ENCODE peak calls at places on chromosome 18, in eight cellular contexts. A is testis; P is right cardiac atrium; X is CD8-positive, alpha-beta T cell; H is endodermal cell; C is endothelial cell of umbilical vein; T is gastrocnemius medialis; Y is Peyer's patch. V is an unnamed sample. For H3K4me1, the result is how much of the 10 kb centered on the place peaks cover.

GRCh38 chr18:66136039-66136438 is 385.2 kb downstream of the CDH7 start:
- DNase-seq in A (no peak), P (no peak), X (no peak), H (no peak), C (no peak), T (no peak), Y (no peak), V (peak)

GRCh38 chr18:45920367-45920766 is 46.8 kb downstream of the EPG5 start:
- DNase-seq in A (peak), P (peak), X (no peak), H (no peak), C (peak), T (peak), Y (peak), V (peak)

GRCh38 chr18:21979171-21979560 is 190.2 kb upstream of the GATA6 start:
- DNase-seq in A (no peak), P (no peak), X (no peak), H (no peak), C (no peak), T (no peak), Y (no peak), V (no peak)

GRCh38 chr18:55510809-55511208 is 77.2 kb downstream of the TCF4 start:
- DNase-seq in A (no peak), P (no peak), X (no peak), H (no peak), C (peak), T (peak), Y (no peak), V (peak)

GRCh38 chr18:50839996-50840395 is 20.2 kb upstream of the MRO start:
- DNase-seq in A (no peak), P (no peak), X (no peak), H (no peak), C (peak), T (no peak), Y (no peak), V (no peak)

GRCh38 chr18:34083910-34084309 is 140.8 kb downstream of the NOL4 start:
- DNase-seq in A (no peak), P (no peak), X (no peak), H (no peak), C (no peak), T (no peak), Y (no peak), V (no peak)

GRCh38 chr18:22165049-22165602 is 4.3 kb upstream of the GATA6 start:
- DNase-seq in A (no peak), P (peak), X (no peak), H (peak), C (no peak), T (no peak), Y (no peak), V (no peak)

GRCh38 chr18:79517322-79517721 is 121.6 kb downstream of the NFATC1 start:
- DNase-seq in A (peak), P (peak), X (no peak), H (peak), C (no peak), T (no peak), Y (no peak), V (no peak)

GRCh38 chr18:43158381-43158780 is 42.9 kb upstream of the RIT2 start:
- DNase-seq in A (no peak), P (no peak), X (no peak), H (no peak), C (no peak), T (no peak), Y (no peak), V (no peak)

GRCh38 chr18:73563345-73563744 is 584.3 kb downstream of the FBXO15 start:
- DNase-seq in A (no peak), P (no peak), X (no peak), H (no peak), C (no peak), T (no peak), Y (no peak), V (peak)

DNA sequence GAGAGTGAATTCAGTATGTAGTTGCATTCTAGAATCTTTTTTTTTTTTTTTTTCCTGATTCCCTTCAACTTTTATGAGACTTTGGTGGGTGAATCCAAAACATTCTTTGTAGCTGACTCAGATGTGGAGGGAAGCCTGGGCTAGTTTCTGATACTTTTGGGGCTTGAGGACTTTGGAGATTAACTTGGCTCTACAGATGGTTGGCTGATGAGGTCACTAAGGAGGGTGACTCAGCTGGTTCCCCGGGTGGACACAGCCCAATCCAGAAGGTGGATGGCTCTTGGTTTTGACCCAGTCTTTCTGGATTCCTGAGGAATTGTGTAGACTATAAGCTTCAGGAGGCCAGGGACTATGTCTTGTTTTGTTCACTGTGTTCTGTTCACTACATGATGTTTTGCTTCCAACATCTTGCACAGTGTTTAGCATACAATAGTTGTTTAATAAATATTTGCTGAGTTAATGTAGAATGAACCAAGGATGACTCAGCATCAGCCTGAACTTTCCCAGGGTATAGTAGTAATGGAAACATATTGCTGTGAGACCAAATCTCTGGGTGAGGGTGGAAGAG is 30.5 kb downstream of the LAMA3 start:
- DNase-seq in A (no peak), P (no peak), X (no peak), H (peak), C (peak), T (no peak), Y (peak), V (peak)
- H3K27ac ChIP-seq in A (no peak), P (no peak), X (no peak), H (no peak), C (peak), T (no peak), Y (no peak), V (no peak)

DNA sequence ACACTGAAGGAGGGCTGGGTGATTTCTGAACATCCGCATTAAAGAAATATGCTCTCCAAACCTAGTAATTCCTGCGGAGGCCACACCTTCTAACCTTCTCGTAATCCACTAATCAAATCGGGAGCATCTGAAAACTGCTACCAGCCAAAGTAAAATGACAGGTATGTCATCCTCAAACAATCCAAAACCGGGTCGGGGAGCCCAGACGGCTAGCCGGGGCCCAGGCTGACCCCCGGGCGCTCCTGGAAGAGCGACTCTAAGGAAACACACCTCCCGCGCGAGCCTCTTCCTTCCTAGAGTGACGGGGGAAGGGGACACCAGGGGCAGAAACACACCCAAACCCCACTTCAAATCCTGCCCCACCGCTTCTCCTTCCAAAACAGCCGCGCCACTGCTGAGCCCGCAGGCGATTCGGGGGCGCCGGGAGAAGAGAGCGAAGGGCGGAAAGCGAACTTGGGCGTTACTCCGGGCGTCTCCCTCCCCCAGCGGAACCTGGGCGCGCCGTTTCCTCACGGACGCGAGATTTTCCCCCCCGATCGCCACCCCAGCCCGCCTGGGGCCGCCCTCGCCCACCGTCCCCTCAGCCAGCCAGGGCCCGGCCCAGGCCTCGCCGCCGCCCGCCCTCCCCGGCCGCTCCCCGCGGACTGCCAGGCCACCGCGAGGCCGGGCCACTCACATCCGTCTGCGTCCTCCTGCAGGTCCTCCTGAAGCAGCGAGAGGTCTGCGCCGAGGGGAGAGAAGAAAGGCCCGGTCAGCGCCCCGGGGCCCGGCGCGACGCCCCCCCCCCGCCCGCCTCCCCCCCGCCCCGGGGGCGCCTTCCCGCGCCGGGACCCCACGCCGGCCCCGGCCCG is 584 bp downstream of the PPP4R1 start:
- DNase-seq in A (peak), P (peak), X (peak), H (peak), C (peak), T (peak), Y (peak), V (peak)
- H3K4me1 ChIP-seq in A (under half), P (under half), X (under half), H (under half), C (half or more), T (under half), Y (under half), V (under half)

GRCh38 chr18:48137354-48138208 is 207.1 kb upstream of the SMAD2 start:
- DNase-seq in A (no peak), P (no peak), X (no peak), H (no peak), C (no peak), T (no peak), Y (no peak), V (no peak)
- H3K27ac ChIP-seq in A (no peak), P (no peak), X (no peak), H (no peak), C (no peak), T (no peak), Y (no peak), V (no peak)

GRCh38 chr18:2961828-2962227 is 51.1 kb downstream of the LPIN2 start:
- DNase-seq in A (peak), P (no peak), X (no peak), H (no peak), C (no peak), T (no peak), Y (no peak), V (peak)

GRCh38 chr18:2959341-2959740 is 53.6 kb downstream of the LPIN2 start:
- DNase-seq in A (no peak), P (no peak), X (no peak), H (no peak), C (no peak), T (no peak), Y (no peak), V (no peak)

GRCh38 chr18:2955966-2956521 is 56.9 kb downstream of the LPIN2 start:
- DNase-seq in A (no peak), P (no peak), X (no peak), H (no peak), C (no peak), T (no peak), Y (no peak), V (no peak)

GRCh38 chr18:2960983-2961696 is 51.8 kb downstream of the LPIN2 start:
- DNase-seq in A (no peak), P (no peak), X (no peak), H (no peak), C (no peak), T (no peak), Y (no peak), V (no peak)

DNA sequence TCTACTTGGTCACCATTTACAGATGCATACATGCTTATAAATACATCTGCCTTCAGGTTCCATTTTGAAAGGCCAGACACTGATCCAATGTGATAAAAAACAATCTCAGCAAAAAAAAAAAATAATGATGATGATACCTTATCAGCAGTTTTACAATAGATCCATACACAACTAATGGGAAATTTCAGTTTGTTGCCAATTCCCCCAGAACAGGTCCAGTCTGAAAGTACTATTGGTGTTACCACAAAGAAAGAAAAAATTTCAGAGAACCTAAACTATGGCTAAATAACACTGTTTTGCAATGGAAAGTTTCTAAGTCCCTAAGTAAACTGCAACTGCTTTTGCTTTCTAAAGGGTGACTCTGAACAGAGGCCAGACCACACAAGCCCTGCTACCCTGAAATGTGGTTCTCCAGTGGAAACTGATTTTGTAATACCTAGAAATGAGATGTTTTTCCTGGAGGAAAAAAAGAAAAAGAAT is 54.1 kb downstream of the LPIN2 start:
- DNase-seq in A (no peak), P (no peak), X (no peak), H (no peak), C (no peak), T (peak), Y (no peak), V (no peak)
- H3K4me1 ChIP-seq in A (under half), P (under half), X (half or more), H (under half), C (under half), T (under half), Y (under half), V (under half)

GRCh38 chr18:76977681-76978234 is 154.8 kb downstream of the MBP start:
- DNase-seq in A (no peak), P (no peak), X (no peak), H (peak), C (no peak), T (no peak), Y (no peak), V (no peak)

GRCh38 chr18:76978616-76979015 is 154.0 kb downstream of the MBP start:
- DNase-seq in A (no peak), P (no peak), X (no peak), H (peak), C (no peak), T (no peak), Y (no peak), V (no peak)

GRCh38 chr18:76979111-76979751 is 153.4 kb downstream of the MBP start:
- DNase-seq in A (no peak), P (no peak), X (no peak), H (peak), C (no peak), T (no peak), Y (no peak), V (no peak)

GRCh38 chr18:76975577-76976110 is 153.3 kb downstream of the ZNF236 start:
- DNase-seq in A (no peak), P (no peak), X (no peak), H (no peak), C (no peak), T (no peak), Y (no peak), V (no peak)

DNA sequence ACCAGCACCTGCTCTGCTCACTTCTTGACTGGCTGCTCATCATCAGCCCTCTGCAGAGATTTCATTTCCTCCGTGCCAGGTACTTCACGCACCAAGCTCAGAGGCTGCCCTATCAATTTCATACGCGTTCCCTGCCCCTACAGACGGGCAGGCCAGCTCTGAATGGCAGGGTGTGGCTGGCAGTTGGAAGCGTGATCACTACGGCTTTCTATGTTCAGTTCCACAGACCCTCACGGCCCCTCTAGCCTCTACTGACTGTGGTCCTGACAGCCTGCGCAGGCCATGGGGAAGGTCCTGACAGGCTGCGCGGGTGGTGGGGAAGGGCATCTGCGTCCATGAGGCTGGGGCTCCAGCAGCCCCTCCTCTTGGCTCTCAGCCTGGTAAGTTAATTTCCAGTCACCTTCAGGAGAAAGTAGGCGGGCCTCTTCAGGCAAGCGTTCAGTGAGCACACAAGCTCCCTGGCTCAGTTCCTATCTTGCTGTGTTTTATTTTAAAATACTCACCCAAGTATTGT is 154.8 kb downstream of the ZNF236 start:
- DNase-seq in A (no peak), P (no peak), X (no peak), H (peak), C (no peak), T (no peak), Y (no peak), V (no peak)
- H3K27ac ChIP-seq in A (no peak), P (no peak), X (no peak), H (no peak), C (no peak), T (no peak), Y (no peak), V (no peak)

GRCh38 chr18:3264362-3264761 is 2.4 kb downstream of the MYL12B start:
- DNase-seq in A (no peak), P (no peak), X (no peak), H (no peak), C (no peak), T (no peak), Y (peak), V (no peak)

GRCh38 chr18:3262234-3263171 is 570 bp downstream of the MYL12B start:
- DNase-seq in A (peak), P (peak), X (no peak), H (no peak), C (peak), T (no peak), Y (no peak), V (no peak)

GRCh38 chr18:3268306-3268705 is 6.4 kb downstream of the MYL12B start:
- DNase-seq in A (no peak), P (no peak), X (no peak), H (no peak), C (no peak), T (no peak), Y (no peak), V (no peak)

GRCh38 chr18:3266062-3266608 is 4.2 kb downstream of the MYL12B start:
- DNase-seq in A (no peak), P (peak), X (no peak), H (no peak), C (no peak), T (no peak), Y (no peak), V (no peak)

DNA sequence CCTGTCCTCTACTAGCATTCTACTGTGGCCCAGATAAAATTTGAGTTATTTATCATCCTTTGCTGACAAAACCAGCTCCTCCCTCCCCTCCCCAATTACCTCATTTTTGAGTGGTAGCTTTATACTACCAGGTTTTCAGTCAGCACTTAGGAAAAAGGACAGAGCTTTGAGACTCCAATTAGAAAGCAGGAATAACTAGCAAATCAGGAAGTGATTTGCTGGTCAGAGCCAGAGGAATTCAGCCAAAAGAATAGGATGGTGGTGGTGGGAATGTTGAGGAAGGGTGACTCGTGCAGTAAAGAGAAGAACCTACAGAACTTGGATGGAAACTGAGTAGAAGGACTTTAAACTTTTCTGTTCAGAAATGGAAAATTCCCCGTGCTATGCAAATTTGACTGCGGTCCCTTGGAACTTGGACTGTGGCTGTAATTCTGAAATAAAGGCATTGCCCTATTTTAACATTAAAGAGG is 3.7 kb downstream of the MYL12B start:
- DNase-seq in A (no peak), P (no peak), X (no peak), H (no peak), C (peak), T (no peak), Y (no peak), V (no peak)
- H3K4me1 ChIP-seq in A (under half), P (under half), X (half or more), H (under half), C (half or more), T (half or more), Y (half or more), V (under half)

V was measured in A673.